ENCODE peak calls at places on chromosome 21, in seven cellular contexts. J is vagina, N is GM12891, E is upper lobe of left lung, O is GM12892, T is spleen, P is GM23338. I is an unnamed sample.

GRCh38 chr21:30408782-30409494 is 13.1 kb downstream of the KRTAP13-1 start:
- DNase-seq in E (peak; percentile 80), J (no peak), T (no peak), O (no peak), P (peak; percentile 96), N (no peak), I (no peak)

GRCh38 chr21:46017148-46017547 is 35.6 kb downstream of the COL6A1 start:
- DNase-seq in N (no peak), P (no peak), O (no peak), T (no peak), J (no peak), E (no peak), I (no peak)

GRCh38 chr21:37223804-37224345 is 43.3 kb downstream of the VPS26C start:
- DNase-seq in J (no peak), O (no peak), P (no peak), N (no peak), T (no peak), E (no peak), I (no peak)

GRCh38 chr21:14119038-14119437 is 91.7 kb downstream of the LIPI start:
- DNase-seq in N (no peak), J (no peak), T (no peak), E (no peak), P (peak; percentile 79), O (no peak), I (no peak)

GRCh38 chr21:27519357-27519756 is 552.5 kb upstream of the ADAMTS5 start:
- DNase-seq in P (no peak), O (no peak), T (no peak), E (no peak), N (no peak), J (no peak), I (no peak)

GRCh38 chr21:46124926-46125845 is 27.3 kb downstream of the COL6A2 start:
- DNase-seq in O (peak; percentile 15), T (peak; percentile 63), N (peak; percentile 21), J (no peak), E (peak; percentile 18), P (no peak), I (peak; percentile 77)

GRCh38 chr21:29163381-29164115 is 33.1 kb downstream of the MAP3K7CL start:
- DNase-seq in J (no peak), E (peak; percentile 34), N (no peak), T (no peak), O (no peak), P (no peak), I (no peak)

GRCh38 chr21:27425172-27425571 is 458.3 kb upstream of the ADAMTS5 start:
- DNase-seq in E (no peak), N (no peak), T (no peak), J (no peak), P (peak; percentile 58), O (no peak), I (no peak)

GRCh38 chr21:25350056-25350455 is 257.2 kb downstream of the MRPL39 start:
- DNase-seq in E (no peak), N (no peak), J (no peak), O (no peak), P (peak; percentile 80), T (no peak), I (no peak)

GRCh38 chr21:9008636-9009035 is 1512.7 kb upstream of the TPTE start:
- DNase-seq in E (no peak), J (no peak), O (no peak), N (no peak), P (no peak), T (no peak), I (no peak)

GRCh38 chr21:40487406-40487805 is 359.6 kb downstream of the DSCAM start:
- DNase-seq in N (no peak), O (no peak), E (no peak), J (no peak), T (no peak), P (no peak), I (no peak)

GRCh38 chr21:46545363-46545762 is 59.5 kb downstream of the S100B start:
- DNase-seq in T (no peak), E (no peak), N (no peak), P (no peak), J (no peak), O (no peak), I (no peak)

GRCh38 chr21:40054403-40054802 is 187.2 kb downstream of the PCP4 start:
- DNase-seq in P (no peak), T (no peak), J (no peak), O (no peak), N (no peak), E (peak; percentile 94), I (no peak)

GRCh38 chr21:43318841-43319781 is 107.8 kb downstream of the SIK1 start:
- DNase-seq in P (no peak), J (no peak), O (no peak), E (no peak), N (no peak), T (no peak), I (no peak)

GRCh38 chr21:25806053-25806452 is 71.3 kb downstream of the GABPA start:
- DNase-seq in T (no peak), O (no peak), E (no peak), N (no peak), J (no peak), P (no peak), I (no peak)

GRCh38 chr21:25938673-25939395 is 204.1 kb downstream of the GABPA start:
- DNase-seq in P (no peak), E (no peak), T (no peak), J (no peak), N (no peak), O (no peak), I (no peak)

GRCh38 chr21:14482165-14482564 is 64.0 kb downstream of the SAMSN1 start:
- DNase-seq in J (no peak), E (no peak), O (no peak), P (no peak), N (no peak), T (no peak), I (no peak)

GRCh38 chr21:24861471-24861870 is 745.8 kb downstream of the MRPL39 start:
- DNase-seq in O (no peak), T (no peak), J (no peak), N (no peak), E (no peak), P (no peak), I (no peak)

GRCh38 chr21:15682182-15682895 is 47.4 kb upstream of the USP25 start:
- DNase-seq in E (peak; percentile 25), J (no peak), P (no peak), N (no peak), T (no peak), O (no peak), I (no peak)
- TF ChIP-seq POLR2AphosphoS5 in E (peak; percentile 30), J (no peak), P (no peak), N (no peak), T (no peak), O (no peak), I (no peak)

GRCh38 chr21:44994016-44994365 is 54.2 kb downstream of the SLX9 start:
- DNase-seq in T (no peak), P (no peak), N (no peak), J (no peak), E (no peak), O (no peak), I (no peak)

GRCh38 chr21:44992608-44993031 is 52.8 kb downstream of the SLX9 start:
- DNase-seq in O (no peak), P (no peak), E (no peak), N (no peak), J (no peak), T (peak; percentile 65), I (no peak)

GRCh38 chr21:44991538-44992483 is 52.0 kb downstream of the SLX9 start:
- DNase-seq in J (no peak), P (no peak), E (no peak), T (peak; percentile 63), N (no peak), O (no peak), I (no peak)

GRCh38 chr21:44994581-44995171 is 54.8 kb downstream of the SLX9 start:
- DNase-seq in T (peak; percentile 68), O (no peak), P (no peak), J (no peak), N (no peak), E (no peak), I (no peak)

GRCh38 chr21:44993321-44994015 is 53.6 kb downstream of the SLX9 start:
- DNase-seq in E (no peak), J (no peak), P (no peak), N (no peak), O (no peak), T (peak; percentile 67), I (no peak)
- TF ChIP-seq POLR2AphosphoS5 in E (no peak), J (no peak), P (no peak), N (no peak), O (no peak), T (no peak), I (no peak)

GRCh38 chr21:41687633-41688032 is 79.2 kb downstream of the RIPK4 start:
- DNase-seq in T (no peak), J (no peak), E (no peak), N (no peak), P (no peak), O (no peak), I (no peak)

GRCh38 chr21:41691205-41692203 is 75.3 kb downstream of the RIPK4 start:
- DNase-seq in N (no peak), J (no peak), E (no peak), P (no peak), T (no peak), O (no peak), I (no peak)

GRCh38 chr21:41692216-41692615 is 74.6 kb downstream of the RIPK4 start:
- DNase-seq in P (no peak), J (no peak), N (no peak), O (no peak), E (no peak), T (no peak), I (no peak)

GRCh38 chr21:41686664-41687063 is 80.2 kb downstream of the RIPK4 start:
- DNase-seq in T (no peak), N (no peak), O (no peak), E (no peak), P (no peak), J (no peak), I (no peak)

GRCh38 chr21:41689289-41689583 is 77.6 kb downstream of the RIPK4 start:
- DNase-seq in E (no peak), P (no peak), N (no peak), T (no peak), O (no peak), J (no peak), I (no peak)
- TF ChIP-seq POLR2AphosphoS5 in E (no peak), P (no peak), N (no peak), T (no peak), O (no peak), J (no peak), I (no peak)

GRCh38 chr21:38504056-38504455 is 5.8 kb upstream of the ERG start:
- DNase-seq in N (no peak), J (no peak), P (no peak), T (no peak), E (no peak), O (no peak), I (no peak)

GRCh38 chr21:38506606-38507331 is 8.5 kb upstream of the ERG start:
- DNase-seq in J (no peak), N (no peak), O (no peak), T (no peak), P (peak; percentile 30), E (peak; percentile 52), I (no peak)

GRCh38 chr21:38503588-38503987 is 5.3 kb upstream of the ERG start:
- DNase-seq in O (no peak), J (no peak), T (no peak), P (no peak), E (no peak), N (no peak), I (no peak)

GRCh38 chr21:38507374-38507942 is 9.2 kb upstream of the ERG start:
- DNase-seq in P (no peak), N (no peak), O (no peak), E (no peak), J (no peak), T (no peak), I (no peak)

GRCh38 chr21:38505654-38506523 is 7.6 kb upstream of the ERG start:
- DNase-seq in N (peak; percentile 13), E (peak; percentile 52), J (no peak), O (no peak), P (peak; percentile 82), T (no peak), I (no peak)
- TF ChIP-seq POLR2AphosphoS5 in N (no peak), E (no peak), J (no peak), O (no peak), P (no peak), T (no peak), I (no peak)